ENCODE peak calls at places on chromosomes 11 and 22, in five cellular contexts. One of them, this sample, is unnamed.

GRCh38 chr22:33918676-33919590 is 1.3 kb downstream of the LARGE1 start:
- DNase-seq in gastrocnemius medialis: no peak
- DNase-seq in GM12865: no peak
- DNase-seq in AG09309: no peak
- DNase-seq in psoas muscle: no peak
- DNase-seq in this sample: no peak

GRCh38 chr11:95104121-95104830 is 14.6 kb downstream of the ENDOD1 start:
- DNase-seq in gastrocnemius medialis: peak; percentile 70
- DNase-seq in GM12865: no peak
- DNase-seq in AG09309: no peak
- DNase-seq in psoas muscle: no peak
- DNase-seq in this sample: no peak

GRCh38 chr11:11426226-11426915 is 73.3 kb upstream of the CSNK2A3 start:
- DNase-seq in gastrocnemius medialis: no peak
- DNase-seq in GM12865: no peak
- DNase-seq in AG09309: no peak
- DNase-seq in psoas muscle: no peak
- DNase-seq in this sample: no peak

GRCh38 chr11:34564807-34565241 is 51.2 kb upstream of the ELF5 start:
- DNase-seq in gastrocnemius medialis: peak; percentile 34
- DNase-seq in GM12865: no peak
- DNase-seq in AG09309: no peak
- DNase-seq in psoas muscle: peak; percentile 34
- DNase-seq in this sample: no peak

GRCh38 chr11:84022221-84022620 is 736.1 kb upstream of the CCDC90B start:
- DNase-seq in gastrocnemius medialis: no peak
- DNase-seq in GM12865: no peak
- DNase-seq in AG09309: no peak
- DNase-seq in psoas muscle: no peak
- DNase-seq in this sample: peak; percentile 18

GRCh38 chr22:30054764-30055069 is 25.5 kb upstream of the HORMAD2 start:
- DNase-seq in gastrocnemius medialis: no peak
- DNase-seq in GM12865: no peak
- DNase-seq in AG09309: no peak
- DNase-seq in psoas muscle: no peak
- DNase-seq in this sample: no peak

GRCh38 chr11:81237139-81237538 is 1496.5 kb downstream of the FAM181B start:
- DNase-seq in gastrocnemius medialis: no peak
- DNase-seq in GM12865: peak; percentile 31
- DNase-seq in AG09309: no peak
- DNase-seq in psoas muscle: no peak
- DNase-seq in this sample: peak; percentile 49

GRCh38 chr22:21933899-21934298 is 18.7 kb downstream of the PPM1F start:
- DNase-seq in gastrocnemius medialis: no peak
- DNase-seq in GM12865: no peak
- DNase-seq in AG09309: no peak
- DNase-seq in psoas muscle: no peak
- DNase-seq in this sample: no peak

GRCh38 chr22:37119872-37120271 is 10.4 kb upstream of the TMPRSS6 start:
- DNase-seq in gastrocnemius medialis: no peak
- DNase-seq in GM12865: peak; percentile 53
- DNase-seq in AG09309: no peak
- DNase-seq in psoas muscle: no peak
- DNase-seq in this sample: no peak

GRCh38 chr22:40408718-40409612 is 38.6 kb downstream of the SGSM3 start:
- DNase-seq in gastrocnemius medialis: no peak
- DNase-seq in GM12865: no peak
- DNase-seq in AG09309: no peak
- DNase-seq in psoas muscle: no peak
- DNase-seq in this sample: no peak

GRCh38 chr11:43547900-43548381 is 132.6 kb upstream of the HSD17B12 start:
- DNase-seq in gastrocnemius medialis: no peak
- DNase-seq in GM12865: no peak
- DNase-seq in AG09309: no peak
- DNase-seq in psoas muscle: peak; percentile 23
- DNase-seq in this sample: no peak

GRCh38 chr11:69485337-69486041 is 4.0 kb downstream of the LINC01488 start:
- DNase-seq in gastrocnemius medialis: no peak
- DNase-seq in GM12865: no peak
- DNase-seq in AG09309: no peak
- DNase-seq in psoas muscle: peak; percentile 7
- DNase-seq in this sample: no peak

GRCh38 chr11:1040428-1041148 is 4.1 kb upstream of the MUC6 start:
- DNase-seq in gastrocnemius medialis: no peak
- DNase-seq in GM12865: no peak
- DNase-seq in AG09309: no peak
- DNase-seq in psoas muscle: peak; percentile 9
- DNase-seq in this sample: no peak

GRCh38 chr11:13339196-13340153 is 61.9 kb downstream of the BMAL1 start:
- DNase-seq in gastrocnemius medialis: no peak
- DNase-seq in GM12865: peak; percentile 78
- DNase-seq in AG09309: peak; percentile 91
- DNase-seq in psoas muscle: no peak
- DNase-seq in this sample: peak; percentile 48

GRCh38 chr11:113474362-113475159 is 637 bp downstream of the DRD2 start:
- DNase-seq in gastrocnemius medialis: peak; percentile 31
- DNase-seq in GM12865: peak; percentile 31
- DNase-seq in AG09309: peak; percentile 16
- DNase-seq in psoas muscle: peak; percentile 70
- DNase-seq in this sample: peak; percentile 66

GRCh38 chr22:38864361-38865191 is 7.4 kb downstream of the CBX6 start:
- DNase-seq in gastrocnemius medialis: no peak
- DNase-seq in GM12865: no peak
- DNase-seq in AG09309: no peak
- DNase-seq in psoas muscle: peak; percentile 55
- DNase-seq in this sample: no peak

GRCh38 chr11:116207781-116208180 is 565.0 kb downstream of the BUD13 start:
- DNase-seq in gastrocnemius medialis: no peak
- DNase-seq in GM12865: no peak
- DNase-seq in AG09309: no peak
- DNase-seq in psoas muscle: no peak
- DNase-seq in this sample: no peak

GRCh38 chr11:122524532-122524882 is 131.0 kb upstream of the UBASH3B start:
- DNase-seq in gastrocnemius medialis: no peak
- DNase-seq in GM12865: no peak
- DNase-seq in AG09309: peak; percentile 25
- DNase-seq in psoas muscle: no peak
- DNase-seq in this sample: peak; percentile 26

GRCh38 chr11:114762437-114762836 is 84.1 kb downstream of the NXPE2 start:
- DNase-seq in gastrocnemius medialis: peak; percentile 61
- DNase-seq in GM12865: peak; percentile 13
- DNase-seq in AG09309: peak; percentile 10
- DNase-seq in psoas muscle: peak; percentile 60
- DNase-seq in this sample: peak; percentile 28

GRCh38 chr22:37218771-37219411 is 6.6 kb upstream of the SSTR3 start:
- DNase-seq in gastrocnemius medialis: no peak
- DNase-seq in GM12865: peak; percentile 95
- DNase-seq in AG09309: no peak
- DNase-seq in psoas muscle: no peak
- DNase-seq in this sample: no peak

GRCh38 chr11:118002541-118003019 is 16.4 kb downstream of the IL10RA start:
- DNase-seq in gastrocnemius medialis: no peak
- DNase-seq in GM12865: no peak
- DNase-seq in AG09309: no peak
- DNase-seq in psoas muscle: peak; percentile 58
- DNase-seq in this sample: no peak

GRCh38 chr11:134514354-134514951 is 102.4 kb upstream of the B3GAT1 start:
- DNase-seq in gastrocnemius medialis: no peak
- DNase-seq in GM12865: no peak
- DNase-seq in AG09309: no peak
- DNase-seq in psoas muscle: no peak
- DNase-seq in this sample: no peak

GRCh38 chr11:123318623-123319022 is 111.4 kb upstream of the GRAMD1B start:
- DNase-seq in gastrocnemius medialis: no peak
- DNase-seq in GM12865: no peak
- DNase-seq in AG09309: no peak
- DNase-seq in psoas muscle: no peak
- DNase-seq in this sample: no peak

GRCh38 chr11:16816358-16817270 is 78.2 kb downstream of the C11orf58 start:
- DNase-seq in gastrocnemius medialis: no peak
- DNase-seq in GM12865: no peak
- DNase-seq in AG09309: no peak
- DNase-seq in psoas muscle: no peak
- DNase-seq in this sample: no peak

GRCh38 chr11:128745296-128746183 is 51.7 kb downstream of the FLI1 start:
- DNase-seq in gastrocnemius medialis: no peak
- DNase-seq in GM12865: no peak
- DNase-seq in AG09309: no peak
- DNase-seq in psoas muscle: no peak
- DNase-seq in this sample: no peak

GRCh38 chr22:40324468-40325305 is 21.6 kb upstream of the ADSL start:
- DNase-seq in gastrocnemius medialis: no peak
- DNase-seq in GM12865: no peak
- DNase-seq in AG09309: no peak
- DNase-seq in psoas muscle: no peak
- DNase-seq in this sample: no peak

GRCh38 chr22:39478461-39478860 is 21.6 kb downstream of the MGAT3 start:
- DNase-seq in gastrocnemius medialis: no peak
- DNase-seq in GM12865: no peak
- DNase-seq in AG09309: no peak
- DNase-seq in psoas muscle: no peak
- DNase-seq in this sample: no peak

GRCh38 chr11:19079643-19080440 is 19.3 kb upstream of the MRGPRX2 start:
- DNase-seq in gastrocnemius medialis: peak; percentile 19
- DNase-seq in GM12865: no peak
- DNase-seq in AG09309: peak; percentile 90
- DNase-seq in psoas muscle: no peak
- DNase-seq in this sample: peak; percentile 81

GRCh38 chr11:113906515-113906914 is 1.9 kb downstream of the HTR3B start:
- DNase-seq in gastrocnemius medialis: no peak
- DNase-seq in GM12865: no peak
- DNase-seq in AG09309: no peak
- DNase-seq in psoas muscle: no peak
- DNase-seq in this sample: no peak

GRCh38 chr11:111372538-111372937 is 6.5 kb downstream of the POU2AF1 start:
- DNase-seq in gastrocnemius medialis: no peak
- DNase-seq in GM12865: peak; percentile 21
- DNase-seq in AG09309: no peak
- DNase-seq in psoas muscle: no peak
- DNase-seq in this sample: no peak

GRCh38 chr11:66363805-66364535 is 7.6 kb downstream of the SLC29A2 start:
- DNase-seq in gastrocnemius medialis: peak; percentile 65
- DNase-seq in GM12865: peak; percentile 68
- DNase-seq in AG09309: no peak
- DNase-seq in psoas muscle: peak; percentile 72
- DNase-seq in this sample: no peak

DNA sequence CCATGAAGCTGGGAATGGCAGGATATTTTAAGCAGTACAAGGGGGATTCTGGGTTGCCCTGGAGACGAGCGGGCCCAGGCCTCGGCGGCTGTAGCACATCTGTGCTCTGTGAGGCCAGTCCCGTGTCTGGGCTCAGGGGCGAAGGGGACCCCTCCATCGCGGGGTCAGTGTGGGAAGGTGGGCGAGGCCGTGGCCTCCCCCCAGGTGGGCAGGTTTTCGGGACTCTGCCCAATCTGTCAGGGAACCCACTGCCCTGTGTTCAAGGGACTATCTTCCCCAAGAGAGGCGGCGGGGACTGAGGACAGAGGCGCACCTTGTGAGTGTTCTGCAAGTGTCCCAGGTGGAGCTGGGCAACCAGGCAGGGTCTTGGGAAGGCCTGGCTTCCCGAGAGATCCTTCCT is 336.6 kb downstream of the CTTN start:
- DNase-seq in gastrocnemius medialis: no peak
- DNase-seq in GM12865: no peak
- DNase-seq in AG09309: no peak
- DNase-seq in psoas muscle: no peak
- DNase-seq in this sample: no peak
- TF ChIP-seq CTCF in gastrocnemius medialis: no peak
- TF ChIP-seq CTCF in GM12865: no peak
- TF ChIP-seq CTCF in AG09309: no peak
- TF ChIP-seq CTCF in psoas muscle: no peak
- TF ChIP-seq CTCF in this sample: no peak

DNA sequence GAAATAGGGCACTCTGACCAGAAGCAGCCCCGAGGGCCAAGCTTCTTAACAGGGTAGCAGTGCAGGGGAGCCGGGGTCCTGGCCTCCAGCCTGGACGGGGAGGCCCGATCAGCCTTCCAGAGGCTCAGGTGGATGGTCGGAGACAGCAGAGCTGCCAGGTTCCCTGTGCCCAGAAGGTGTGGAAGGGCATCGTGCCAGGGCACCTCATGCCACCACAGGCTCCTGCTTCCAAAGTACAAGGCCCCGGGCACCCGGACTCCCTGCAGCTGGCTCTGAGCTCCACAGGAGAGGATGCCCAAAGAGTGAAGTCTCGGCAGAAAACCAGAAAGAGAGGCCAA is 14.3 kb downstream of the EHD1 start:
- DNase-seq in gastrocnemius medialis: no peak
- DNase-seq in GM12865: peak; percentile 27
- DNase-seq in AG09309: no peak
- DNase-seq in psoas muscle: peak; percentile 53
- DNase-seq in this sample: no peak
- H3K4me3 ChIP-seq in gastrocnemius medialis: peak overlapping the region; percentile 30
- H3K4me3 ChIP-seq in GM12865: peak overlapping the region; percentile 69
- H3K4me3 ChIP-seq in AG09309: no peak overlapping the region
- H3K4me3 ChIP-seq in psoas muscle: peak overlapping the region; percentile 46
- H3K4me3 ChIP-seq in this sample: peak overlapping the region; percentile 5

DNA sequence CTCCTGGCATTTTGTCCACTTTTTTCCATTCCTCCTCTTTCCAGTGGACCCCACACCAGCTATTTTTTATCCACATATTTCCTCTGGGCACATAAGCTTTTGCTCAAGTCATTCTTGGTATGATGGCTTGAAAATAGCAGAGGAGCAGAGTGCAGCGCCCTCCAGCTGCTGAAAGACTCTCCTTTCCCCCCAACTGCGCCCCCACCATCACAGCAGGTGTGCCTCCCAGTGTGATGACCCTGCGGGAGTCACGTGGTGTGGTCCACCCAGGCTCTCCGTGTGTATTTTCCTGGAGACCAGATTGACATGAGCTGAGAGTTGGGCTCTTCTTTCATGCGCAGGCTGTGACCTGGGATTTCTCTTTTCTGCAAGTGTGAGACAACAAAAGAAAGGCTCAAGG is 1241.6 kb downstream of the TBC1D22A start:
- DNase-seq in gastrocnemius medialis: no peak
- DNase-seq in GM12865: no peak
- DNase-seq in AG09309: no peak
- DNase-seq in psoas muscle: no peak
- DNase-seq in this sample: no peak
- TF ChIP-seq CTCF in gastrocnemius medialis: no peak
- TF ChIP-seq CTCF in GM12865: no peak
- TF ChIP-seq CTCF in AG09309: no peak
- TF ChIP-seq CTCF in psoas muscle: no peak
- TF ChIP-seq CTCF in this sample: no peak

GRCh38 chr11:62540804-62541671 is 5.6 kb downstream of the AHNAK start:
- DNase-seq in gastrocnemius medialis: peak; percentile 44
- DNase-seq in GM12865: peak; percentile 87
- DNase-seq in AG09309: no peak
- DNase-seq in psoas muscle: peak; percentile 48
- DNase-seq in this sample: no peak

GRCh38 chr11:62543680-62544444 is 2.7 kb downstream of the AHNAK start:
- DNase-seq in gastrocnemius medialis: peak; percentile 41
- DNase-seq in GM12865: no peak
- DNase-seq in AG09309: no peak
- DNase-seq in psoas muscle: peak; percentile 24
- DNase-seq in this sample: no peak

GRCh38 chr11:62544521-62545436 is 1.8 kb downstream of the AHNAK start:
- DNase-seq in gastrocnemius medialis: peak; percentile 38
- DNase-seq in GM12865: peak; percentile 55
- DNase-seq in AG09309: no peak
- DNase-seq in psoas muscle: peak; percentile 39
- DNase-seq in this sample: no peak

GRCh38 chr11:62542750-62543567 is 3.6 kb downstream of the AHNAK start:
- DNase-seq in gastrocnemius medialis: peak; percentile 90
- DNase-seq in GM12865: peak; percentile 88
- DNase-seq in AG09309: no peak
- DNase-seq in psoas muscle: peak; percentile 84
- DNase-seq in this sample: no peak

GRCh38 chr11:62542111-62542745 is 4.4 kb downstream of the AHNAK start:
- DNase-seq in gastrocnemius medialis: no peak
- DNase-seq in GM12865: no peak
- DNase-seq in AG09309: no peak
- DNase-seq in psoas muscle: no peak
- DNase-seq in this sample: no peak
- H3K4me3 ChIP-seq in gastrocnemius medialis: peak overlapping the region; percentile 76
- H3K4me3 ChIP-seq in GM12865: peak overlapping the region; percentile 47
- H3K4me3 ChIP-seq in AG09309: peak overlapping the region; percentile 98
- H3K4me3 ChIP-seq in psoas muscle: peak overlapping the region; percentile 91
- H3K4me3 ChIP-seq in this sample: peak overlapping the region; percentile 98

This sample was measured in astrocyte of the cerebellum.